ENCODE peak calls at places on chromosome 7, in ten cellular contexts. E, X, F, Y, T, D, P, J, I and N are unnamed samples.

GRCh38 chr7:44959433-44959951 is 19.3 kb downstream of the MYO1G start:
- DNase-seq in E (no peak), X (no peak), F (no peak), Y (no peak), T (no peak), D (no peak), P (peak; percentile 83), J (peak; percentile 91), I (no peak), N (no peak)

GRCh38 chr7:6423942-6424701 is 23.6 kb downstream of the DAGLB start:
- DNase-seq in E (peak; percentile 41), X (peak; percentile 88), F (peak; percentile 36), Y (no peak), T (no peak), D (no peak), P (no peak), J (peak; percentile 76), I (no peak), N (no peak)

GRCh38 chr7:27933691-27934565 is 194.0 kb downstream of the TAX1BP1 start:
- DNase-seq in E (no peak), X (no peak), F (no peak), Y (no peak), T (peak; percentile 91), D (no peak), P (no peak), J (no peak), I (no peak), N (no peak)

GRCh38 chr7:1257863-1258262 is 25.2 kb downstream of the UNCX start:
- DNase-seq in E (no peak), X (no peak), F (no peak), Y (no peak), T (no peak), D (no peak), P (no peak), J (no peak), I (no peak), N (no peak)

GRCh38 chr7:17523813-17524741 is 225.6 kb downstream of the AHR start:
- DNase-seq in E (peak; percentile 22), X (no peak), F (peak; percentile 46), Y (peak; percentile 64), T (peak; percentile 87), D (no peak), P (peak; percentile 92), J (peak; percentile 95), I (peak; percentile 68), N (no peak)

GRCh38 chr7:26153246-26153822 is 1.3 kb downstream of the NFE2L3 start:
- DNase-seq in E (peak; percentile 23), X (no peak), F (peak; percentile 48), Y (no peak), T (no peak), D (no peak), P (no peak), J (no peak), I (no peak), N (no peak)

GRCh38 chr7:24025094-24025493 is 258.9 kb upstream of the NPY start:
- DNase-seq in E (no peak), X (no peak), F (no peak), Y (no peak), T (peak; percentile 61), D (no peak), P (peak; percentile 8), J (peak; percentile 2), I (no peak), N (peak; percentile 0)

GRCh38 chr7:100824499-100825214 is 2.7 kb downstream of the EPHB4 start:
- DNase-seq in E (no peak), X (no peak), F (no peak), Y (no peak), T (no peak), D (no peak), P (no peak), J (no peak), I (no peak), N (no peak)

GRCh38 chr7:53101026-53101425 is 65.6 kb downstream of the POM121L12 start:
- DNase-seq in E (no peak), X (no peak), F (no peak), Y (no peak), T (no peak), D (no peak), P (peak; percentile 89), J (peak; percentile 56), I (no peak), N (no peak)

GRCh38 chr7:143380646-143381426 is at the start of gene ZYX:
- DNase-seq in E (peak; percentile 97), X (peak; percentile 92), F (peak; percentile 96), Y (peak; percentile 66), T (peak; percentile 98), D (peak; percentile 64), P (peak; percentile 74), J (peak; percentile 92), I (peak; percentile 97), N (peak; percentile 82)

GRCh38 chr7:40598915-40599314 is 464.1 kb downstream of the SUGCT start:
- DNase-seq in E (no peak), X (no peak), F (no peak), Y (no peak), T (no peak), D (no peak), P (no peak), J (no peak), I (no peak), N (no peak)

GRCh38 chr7:135650831-135651573 is 11.3 kb upstream of the STMP1 start:
- DNase-seq in E (no peak), X (no peak), F (peak; percentile 29), Y (no peak), T (peak; percentile 53), D (no peak), P (no peak), J (no peak), I (peak; percentile 73), N (peak; percentile 51)

GRCh38 chr7:69664433-69664832 is 66.2 kb downstream of the AUTS2 start:
- DNase-seq in E (no peak), X (no peak), F (no peak), Y (no peak), T (no peak), D (no peak), P (no peak), J (no peak), I (no peak), N (no peak)

GRCh38 chr7:15580604-15581351 is 19.0 kb upstream of the AGMO start:
- DNase-seq in E (no peak), X (no peak), F (no peak), Y (no peak), T (no peak), D (no peak), P (no peak), J (no peak), I (no peak), N (no peak)

DNA sequence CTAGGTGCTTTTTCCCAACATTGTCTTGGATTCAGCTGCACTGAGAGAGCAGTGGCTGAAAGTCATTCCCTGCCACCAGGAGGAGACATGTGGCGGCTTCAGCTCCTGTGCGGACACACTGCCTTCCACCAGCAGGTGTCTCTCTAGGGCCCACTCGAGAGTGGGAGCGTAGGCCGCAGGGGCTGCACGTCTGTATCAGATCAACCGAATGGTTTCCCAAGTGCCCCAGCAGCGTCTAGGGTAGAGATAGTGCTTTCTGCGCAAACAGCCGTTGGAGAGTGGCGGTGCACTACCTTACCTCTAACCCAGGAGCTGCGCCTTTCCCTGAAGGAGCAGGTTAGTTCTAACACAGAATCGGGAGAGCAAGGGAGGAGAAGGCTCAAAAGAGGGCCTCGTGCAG is 31.7 kb downstream of the PAPOLB start:
- DNase-seq in E (peak; percentile 53), X (peak; percentile 35), F (peak; percentile 64), Y (peak; percentile 64), T (peak; percentile 55), D (peak; percentile 41), P (peak; percentile 9), J (peak; percentile 8), I (peak; percentile 43), N (no peak)
- H3K4me3 ChIP-seq in E (no peak overlapping the region), X (no peak overlapping the region), F (no peak overlapping the region), Y (no peak overlapping the region), T (no peak overlapping the region), D (no peak overlapping the region), P (no peak overlapping the region), J (no peak overlapping the region), I (no peak overlapping the region), N (no peak overlapping the region)

GRCh38 chr7:93461350-93461749 is 113.2 kb downstream of the CALCR start:
- DNase-seq in E (no peak), X (no peak), F (no peak), Y (no peak), T (no peak), D (no peak), P (peak; percentile 3), J (peak; percentile 10), I (no peak), N (no peak)

DNA sequence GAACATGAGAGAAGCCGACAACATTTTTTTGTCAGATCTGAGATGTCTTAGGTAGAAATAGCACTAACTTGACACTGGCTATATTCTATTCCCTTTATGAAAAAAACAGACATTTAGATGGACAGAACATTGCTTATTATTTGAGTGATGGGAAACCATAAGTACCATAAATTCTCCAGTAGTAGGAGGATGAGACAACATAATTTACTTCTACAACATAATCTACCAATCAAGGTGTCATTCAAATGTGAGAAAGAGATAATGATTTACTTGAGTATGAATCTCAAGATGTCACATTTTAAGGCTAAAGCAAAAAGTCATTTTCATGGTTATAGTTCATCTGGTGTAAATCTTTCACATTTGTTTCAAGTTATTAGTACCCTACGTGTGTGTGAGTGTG is 110.8 kb downstream of the CALCR start:
- DNase-seq in E (no peak), X (no peak), F (no peak), Y (no peak), T (no peak), D (no peak), P (no peak), J (no peak), I (no peak), N (no peak)
- TF ChIP-seq CTCF in E (no peak), X (no peak), F (no peak), Y (no peak), T (no peak), D (no peak), P (no peak), J (no peak), I (no peak), N (no peak)

GRCh38 chr7:22445140-22445722 is 54.8 kb downstream of the STEAP1B start:
- DNase-seq in E (peak; percentile 83), X (no peak), F (peak; percentile 82), Y (no peak), T (peak; percentile 31), D (no peak), P (peak; percentile 25), J (peak; percentile 41), I (no peak), N (no peak)
- H3K4me3 ChIP-seq in E (no peak overlapping the region), X (no peak overlapping the region), F (no peak overlapping the region), Y (no peak overlapping the region), T (no peak overlapping the region), D (no peak overlapping the region), P (no peak overlapping the region), J (no peak overlapping the region), I (no peak overlapping the region), N (no peak overlapping the region)

GRCh38 chr7:90520484-90520883 is 51.0 kb downstream of the PTTG1IP2 start:
- DNase-seq in E (no peak), X (no peak), F (no peak), Y (no peak), T (no peak), D (peak; percentile 19), P (peak; percentile 41), J (peak; percentile 36), I (no peak), N (no peak)
- TF ChIP-seq CTCF in E (peak; percentile 39), X (no peak), F (peak; percentile 19), Y (peak; percentile 40), T (peak; percentile 43), D (peak; percentile 57), P (peak; percentile 58), J (peak; percentile 57), I (peak; percentile 38), N (peak; percentile 5)

GRCh38 chr7:91196058-91196457 is 68.2 kb upstream of the FZD1 start:
- DNase-seq in E (no peak), X (no peak), F (no peak), Y (no peak), T (no peak), D (no peak), P (no peak), J (no peak), I (no peak), N (no peak)
- H3K4me3 ChIP-seq in E (no peak overlapping the region), X (no peak overlapping the region), F (no peak overlapping the region), Y (no peak overlapping the region), T (no peak overlapping the region), D (no peak overlapping the region), P (no peak overlapping the region), J (no peak overlapping the region), I (no peak overlapping the region), N (no peak overlapping the region)